ENCODE peak calls at places on chromosome 18, in seven cellular contexts. U is adrenal gland, K is GM06990, I is body of pancreas, H is brain microvascular endothelial cell, O is lung, M is mammary epithelial cell. Y is an unnamed sample.

GRCh38 chr18:55302337-55302833 is 285.6 kb downstream of the TCF4 start:
- DNase-seq in U (no peak), K (no peak), I (no peak), H (no peak), O (no peak), M (no peak), Y (no peak)

GRCh38 chr18:38047820-38048219 is 482.2 kb upstream of the CELF4 start:
- DNase-seq in U (no peak), K (no peak), I (no peak), H (no peak), O (no peak), M (no peak), Y (no peak)

GRCh38 chr18:70337139-70337972 is 48.5 kb downstream of the SOCS6 start:
- DNase-seq in U (peak; percentile 77), K (no peak), I (no peak), H (peak; percentile 88), O (no peak), M (peak; percentile 96), Y (peak; percentile 73)

GRCh38 chr18:53909668-53910067 is 314.8 kb downstream of the MBD2 start:
- DNase-seq in U (no peak), K (no peak), I (no peak), H (peak; percentile 35), O (no peak), M (peak; percentile 11), Y (no peak)

GRCh38 chr18:55195863-55196262 is 236.6 kb upstream of the CCDC68 start:
- DNase-seq in U (no peak), K (no peak), I (no peak), H (no peak), O (no peak), M (no peak), Y (no peak)

GRCh38 chr18:70371085-70371735 is 82.4 kb downstream of the SOCS6 start:
- DNase-seq in U (no peak), K (no peak), I (no peak), H (no peak), O (no peak), M (peak; percentile 68), Y (no peak)

GRCh38 chr18:6661692-6662415 is 67.7 kb upstream of the ARHGAP28 start:
- DNase-seq in U (no peak), K (no peak), I (no peak), H (no peak), O (no peak), M (no peak), Y (peak; percentile 73)

GRCh38 chr18:75360941-75361340 is 66.6 kb downstream of the SMIM21 start:
- DNase-seq in U (no peak), K (no peak), I (no peak), H (no peak), O (no peak), M (no peak), Y (no peak)

GRCh38 chr18:52277785-52278184 is 62.2 kb upstream of the DCC start:
- DNase-seq in U (no peak), K (no peak), I (no peak), H (no peak), O (no peak), M (no peak), Y (no peak)

GRCh38 chr18:34342960-34343359 is 118.2 kb upstream of the NOL4 start:
- DNase-seq in U (no peak), K (no peak), I (no peak), H (peak; percentile 29), O (no peak), M (peak; percentile 23), Y (no peak)

GRCh38 chr18:47680488-47680887 is 250.0 kb downstream of the SMAD2 start:
- DNase-seq in U (no peak), K (peak; percentile 49), I (no peak), H (no peak), O (no peak), M (no peak), Y (no peak)

GRCh38 chr18:717003-717402 is 4.6 kb upstream of the ENOSF1 start:
- DNase-seq in U (no peak), K (no peak), I (no peak), H (no peak), O (no peak), M (no peak), Y (no peak)

GRCh38 chr18:49972535-49972934 is 159.2 kb upstream of the ACAA2 start:
- DNase-seq in U (no peak), K (no peak), I (no peak), H (no peak), O (no peak), M (no peak), Y (no peak)

GRCh38 chr18:49974079-49974478 is 160.7 kb upstream of the ACAA2 start:
- DNase-seq in U (no peak), K (no peak), I (no peak), H (no peak), O (no peak), M (no peak), Y (no peak)

GRCh38 chr18:49971462-49971861 is 158.1 kb upstream of the ACAA2 start:
- DNase-seq in U (no peak), K (no peak), I (no peak), H (no peak), O (no peak), M (no peak), Y (no peak)

GRCh38 chr18:49976810-49977209 is 163.5 kb upstream of the ACAA2 start:
- DNase-seq in U (no peak), K (no peak), I (no peak), H (no peak), O (peak; percentile 30), M (no peak), Y (no peak)

GRCh38 chr18:49973592-49973991 is 160.3 kb upstream of the ACAA2 start:
- DNase-seq in U (no peak), K (no peak), I (no peak), H (no peak), O (no peak), M (no peak), Y (no peak)
- H3K4me3 ChIP-seq in U (no peak overlapping the region), K (no peak overlapping the region), I (no peak overlapping the region), H (no peak overlapping the region), O (no peak overlapping the region), M (no peak overlapping the region), Y (no peak overlapping the region)

DNA sequence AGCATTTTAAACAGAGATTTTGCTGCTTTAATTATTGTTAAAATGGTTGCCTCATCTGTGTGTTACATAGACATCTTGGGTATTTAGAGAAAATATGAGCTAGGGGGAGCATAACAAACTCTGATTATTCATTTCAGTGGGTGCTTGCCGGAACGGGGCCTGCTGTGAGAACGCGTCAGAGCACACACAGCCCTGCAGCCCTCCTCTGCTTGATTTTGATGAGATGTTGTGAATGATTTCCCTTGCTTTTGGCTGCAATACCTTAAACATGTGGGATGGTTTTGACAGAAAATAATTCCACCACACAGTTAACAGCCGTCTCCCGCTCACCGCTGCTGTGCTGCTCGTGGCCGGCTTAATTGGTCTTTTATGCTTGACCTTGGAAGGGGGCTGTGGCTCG is 50.0 kb upstream of the TXNDC2 start:
- DNase-seq in U (no peak), K (no peak), I (no peak), H (no peak), O (no peak), M (no peak), Y (no peak)
- TF ChIP-seq CTCF in U (no peak), K (no peak), I (no peak), H (no peak), O (no peak), M (no peak), Y (no peak)

GRCh38 chr18:60172030-60172429 is 200.5 kb downstream of the MC4R start:
- DNase-seq in U (no peak), K (no peak), I (no peak), H (no peak), O (no peak), M (no peak), Y (no peak)
- H3K36me3 ChIP-seq in U (no peaks in the 10 kb centered on the region), K (no peaks in the 10 kb centered on the region), I (no peaks in the 10 kb centered on the region), H (no peaks in the 10 kb centered on the region), O (no peaks in the 10 kb centered on the region), M (no peaks in the 10 kb centered on the region), Y (no peaks in the 10 kb centered on the region)

DNA sequence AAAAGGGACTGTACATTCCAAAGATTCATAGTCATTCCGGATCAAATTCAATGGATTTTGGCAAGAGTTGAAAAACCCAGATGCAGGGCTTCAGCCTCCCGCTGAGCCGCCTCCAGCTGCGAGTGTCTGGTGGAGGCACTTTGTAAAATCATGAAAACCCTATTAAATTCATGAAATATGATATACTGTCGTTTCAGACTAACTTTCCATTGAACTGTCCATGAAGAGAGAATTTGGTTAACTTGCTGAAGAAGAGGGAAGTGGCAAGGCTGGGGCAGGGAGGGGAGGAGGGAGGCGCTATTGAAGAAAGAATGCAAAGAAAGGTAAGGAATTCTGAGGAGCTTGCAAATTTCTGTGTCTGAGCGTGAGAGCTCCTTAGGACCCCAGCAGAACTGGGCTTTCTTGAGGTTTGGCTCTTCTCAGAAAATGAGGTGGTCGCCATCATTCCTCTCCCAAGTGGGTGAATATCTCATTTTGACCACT is 25.7 kb upstream of the SLC14A2 start:
- DNase-seq in U (no peak), K (no peak), I (no peak), H (peak; percentile 79), O (peak; percentile 33), M (no peak), Y (peak; percentile 85)
- H3K4me3 ChIP-seq in U (no peak overlapping the region), K (no peak overlapping the region), I (no peak overlapping the region), H (no peak overlapping the region), O (no peak overlapping the region), M (no peak overlapping the region), Y (no peak overlapping the region)

GRCh38 chr18:7722955-7723354 is 155.8 kb downstream of the PTPRM start:
- DNase-seq in U (no peak), K (no peak), I (no peak), H (no peak), O (no peak), M (no peak), Y (no peak)
- TF ChIP-seq CTCF in U (no peak), K (no peak), I (no peak), H (no peak), O (no peak), M (no peak), Y (no peak)

DNA sequence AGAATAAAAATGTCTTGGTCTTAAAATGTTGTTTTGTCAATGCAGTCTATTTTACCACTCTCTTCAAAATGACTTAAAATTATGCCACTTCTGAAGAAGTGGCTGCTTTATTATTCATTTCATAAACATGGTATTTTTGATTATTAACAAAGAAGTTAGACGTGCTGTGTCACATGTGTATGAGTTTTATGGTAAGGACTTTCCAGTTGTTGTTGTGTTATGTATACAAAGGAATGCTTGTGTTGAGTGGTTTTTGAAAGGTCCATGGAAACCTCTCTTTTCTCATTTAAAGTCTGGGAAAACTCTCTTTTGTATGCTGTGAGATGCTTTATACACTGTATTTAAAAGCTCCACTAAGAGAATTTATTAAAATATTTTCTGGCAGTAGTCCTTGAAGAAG is 116.2 kb downstream of the MTCL1 start:
- DNase-seq in U (no peak), K (no peak), I (no peak), H (no peak), O (no peak), M (no peak), Y (no peak)
- H3K36me3 ChIP-seq in U (no peaks in the 10 kb centered on the region), K (no peaks in the 10 kb centered on the region), I (no peaks in the 10 kb centered on the region), H (peaks cover 77% of the 10 kb centered on the region), O (no peaks in the 10 kb centered on the region), M (peaks cover 28% of the 10 kb centered on the region), Y (peaks cover 41% of the 10 kb centered on the region)